ENCODE peak calls at places on chromosome 22, in ten cellular contexts. N is left lung, V is brain pericyte, S is colonic mucosa, B is kidney, A is AG10803, H is fibroblast of the conjunctiva, Z is NCI-H748 treated with DMSO at 0.1 percent for 48 hours, O is SW480, T is germinal center. I is an unnamed sample.
A peak's percentile ranks its signal among the peaks of the same experiment; 100 is the strongest.

GRCh38 chr22:26330971-26331625 is 98.0 kb upstream of the ASPHD2 start:
- DNase-seq in H (peak; percentile 21), V (no peak), B (no peak), A (peak; percentile 31), S (peak; percentile 75), T (peak; percentile 80), N (no peak), Z (peak; percentile 84), O (peak; percentile 80), I (peak; percentile 78)

GRCh38 chr22:27885977-27886842 is 32.8 kb downstream of the PITPNB start:
- DNase-seq in T (peak; percentile 62), O (peak; percentile 21), A (peak; percentile 91), V (no peak), S (peak; percentile 52), N (no peak), H (peak; percentile 55), Z (peak; percentile 14), B (no peak), I (peak; percentile 1)

GRCh38 chr22:40400173-40400572 is 29.8 kb downstream of the SGSM3 start:
- DNase-seq in V (no peak), O (no peak), N (peak; percentile 88), S (no peak), H (no peak), Z (no peak), A (no peak), T (peak; percentile 72), B (no peak), I (no peak)

GRCh38 chr22:17795143-17795542 is 20.9 kb upstream of the BID start:
- DNase-seq in B (no peak), N (no peak), Z (no peak), T (no peak), H (no peak), O (no peak), S (no peak), V (no peak), A (no peak), I (no peak)

GRCh38 chr22:37011472-37011871 is 7.8 kb downstream of the TST start:
- DNase-seq in Z (no peak), V (no peak), B (peak; percentile 8), N (no peak), S (no peak), H (no peak), T (no peak), O (no peak), A (no peak), I (no peak)

GRCh38 chr22:37748659-37749058 is 51.8 kb downstream of the TRIOBP start:
- DNase-seq in A (no peak), T (no peak), V (no peak), B (no peak), H (no peak), N (no peak), Z (no peak), O (no peak), S (no peak), I (no peak)

GRCh38 chr22:30763815-30764686 is 69.4 kb downstream of the OSBP2 start:
- DNase-seq in T (peak; percentile 29), V (no peak), N (no peak), A (peak; percentile 80), B (no peak), H (peak; percentile 74), O (peak; percentile 83), Z (peak; percentile 69), S (peak; percentile 56), I (peak; percentile 27)

GRCh38 chr22:20867179-20868099 is 8.6 kb downstream of the SNAP29 start:
- DNase-seq in V (no peak), T (no peak), N (no peak), B (peak; percentile 76), A (no peak), S (peak; percentile 85), O (no peak), H (no peak), Z (no peak), I (no peak)

GRCh38 chr22:20551805-20552449 is 44.5 kb downstream of the MED15 start:
- DNase-seq in O (no peak), N (no peak), H (no peak), B (no peak), V (peak; percentile 71), A (peak; percentile 54), Z (no peak), T (no peak), S (no peak), I (no peak)

GRCh38 chr22:29245626-29246385 is 22.0 kb downstream of the RHBDD3 start:
- DNase-seq in A (peak; percentile 61), V (no peak), O (peak; percentile 65), N (peak; percentile 82), H (peak; percentile 45), S (peak; percentile 69), T (peak; percentile 73), B (peak; percentile 85), Z (peak; percentile 6), I (no peak)

GRCh38 chr22:36331306-36331911 is 56.4 kb downstream of the MYH9 start:
- DNase-seq in Z (no peak), V (no peak), O (peak; percentile 99), A (peak; percentile 90), H (peak; percentile 73), S (peak; percentile 75), B (peak; percentile 95), N (peak; percentile 94), T (peak; percentile 75), I (peak; percentile 4)

GRCh38 chr22:49232319-49233067 is 595.2 kb downstream of the BRD1 start:
- DNase-seq in N (no peak), O (no peak), T (no peak), B (no peak), S (no peak), H (no peak), A (no peak), Z (no peak), V (no peak), I (no peak)

GRCh38 chr22:19941365-19942070 is at the start of the genes COMT and TXNRD2:
- DNase-seq in H (no peak), O (peak; percentile 37), Z (no peak), V (no peak), A (peak; percentile 65), B (peak; percentile 92), S (peak; percentile 74), N (peak; percentile 95), T (peak; percentile 88), I (peak; percentile 5)

GRCh38 chr22:46777609-46777970 is 15.1 kb downstream of the TBC1D22A start:
- DNase-seq in S (no peak), H (no peak), N (peak; percentile 86), B (peak; percentile 84), Z (no peak), A (no peak), T (peak; percentile 50), O (no peak), V (no peak), I (no peak)

GRCh38 chr22:26106412-26106811 is 62.9 kb upstream of the SEZ6L start:
- DNase-seq in A (no peak), O (no peak), V (no peak), N (no peak), B (no peak), Z (no peak), T (no peak), S (no peak), H (no peak), I (no peak)

GRCh38 chr22:35400335-35400680 is 368 bp downstream of the MCM5 start:
- DNase-seq in S (no peak), H (no peak), A (no peak), V (no peak), T (peak; percentile 25), B (peak; percentile 83), O (no peak), Z (no peak), N (no peak), I (no peak)

GRCh38 chr22:29308791-29309262 is 2.4 kb downstream of the GAS2L1 start:
- DNase-seq in B (no peak), V (no peak), O (peak; percentile 78), S (no peak), Z (no peak), T (peak; percentile 6), A (peak; percentile 75), H (no peak), N (peak; percentile 75), I (no peak)

GRCh38 chr22:29114392-29114791 is 41.6 kb downstream of the KREMEN1 start:
- DNase-seq in O (no peak), N (no peak), B (no peak), S (no peak), Z (no peak), A (no peak), H (no peak), V (no peak), T (no peak), I (no peak)

GRCh38 chr22:47032091-47032943 is 269.9 kb downstream of the TBC1D22A start:
- DNase-seq in T (no peak), N (peak; percentile 77), B (peak; percentile 73), A (no peak), H (no peak), O (no peak), S (peak; percentile 62), Z (no peak), V (no peak), I (no peak)

GRCh38 chr22:17098379-17098819 is 13.6 kb downstream of the IL17RA start:
- DNase-seq in T (no peak), O (no peak), B (no peak), S (no peak), H (no peak), A (no peak), N (no peak), V (no peak), Z (no peak), I (no peak)

GRCh38 chr22:23282089-23282501 is 101.8 kb downstream of the BCR start:
- DNase-seq in N (peak; percentile 93), H (peak; percentile 13), V (peak; percentile 64), T (no peak), S (peak; percentile 44), B (peak; percentile 96), O (peak; percentile 69), Z (no peak), A (peak; percentile 80), I (no peak)

GRCh38 chr22:36644333-36644757 is 59.2 kb downstream of the CACNG2 start:
- DNase-seq in Z (no peak), S (peak; percentile 26), N (no peak), H (peak; percentile 79), T (peak; percentile 16), O (peak; percentile 66), A (peak; percentile 89), V (peak; percentile 75), B (no peak), I (no peak)

GRCh38 chr22:21106000-21106399 is 60.3 kb downstream of the LRRC74B start:
- DNase-seq in N (no peak), Z (no peak), H (no peak), T (no peak), V (no peak), A (no peak), O (no peak), B (no peak), S (no peak), I (no peak)

GRCh38 chr22:33000342-33001280 is 57.6 kb downstream of the SYN3 start:
- DNase-seq in B (peak; percentile 82), H (peak; percentile 46), O (peak; percentile 27), N (peak; percentile 79), V (no peak), A (peak; percentile 44), T (peak; percentile 30), Z (no peak), S (peak; percentile 34), I (peak; percentile 2)

GRCh38 chr22:49508561-49508960 is 319.1 kb downstream of the BRD1 start:
- DNase-seq in N (no peak), H (no peak), Z (no peak), O (no peak), V (no peak), S (no peak), A (no peak), B (no peak), T (no peak), I (no peak)

GRCh38 chr22:42283288-42284229 is 13.1 kb upstream of the TCF20 start:
- DNase-seq in O (peak; percentile 82), N (no peak), V (no peak), A (no peak), B (peak; percentile 75), Z (no peak), T (peak; percentile 26), H (no peak), S (no peak), I (no peak)

GRCh38 chr22:49204599-49205214 is 623.0 kb downstream of the BRD1 start:
- DNase-seq in V (no peak), A (no peak), H (no peak), T (no peak), S (no peak), B (peak; percentile 37), O (no peak), Z (no peak), N (no peak), I (no peak)

GRCh38 chr22:42747701-42748513 is 27.2 kb upstream of the A4GALT start:
- DNase-seq in A (peak; percentile 76), T (no peak), V (no peak), O (no peak), N (no peak), B (no peak), Z (no peak), H (no peak), S (no peak), I (no peak)

I was measured in NCI-H526 treated with DMSO at 0.1 percent for 48 hours.